ENCODE peak calls at places on chromosome 16, in eight cellular contexts. G, C, W, X, O, E, H and S are unnamed samples.

GRCh38 chr16:30775381-30776099 is 11.5 kb downstream of the ZNF629 start:
- DNase-seq in G (peak), C (peak), W (peak), X (peak), O (peak), E (peak), H (no peak), S (peak)

GRCh38 chr16:82439678-82440293 is 187.0 kb upstream of the CDH13 start:
- DNase-seq in G (no peak), C (no peak), W (peak), X (no peak), O (peak), E (no peak), H (no peak), S (peak)

GRCh38 chr16:84648595-84649510 is 542 bp downstream of the KLHL36 start:
- DNase-seq in G (no peak), C (no peak), W (peak), X (peak), O (peak), E (peak), H (no peak), S (peak)

GRCh38 chr16:4052096-4052495 is 64.1 kb downstream of the ADCY9 start:
- DNase-seq in G (no peak), C (no peak), W (no peak), X (no peak), O (no peak), E (no peak), H (no peak), S (no peak)

GRCh38 chr16:77223184-77223583 is 24.0 kb downstream of the SYCE1L start:
- DNase-seq in G (no peak), C (no peak), W (no peak), X (no peak), O (peak), E (no peak), H (no peak), S (peak)

GRCh38 chr16:19299565-19299964 is 14.0 kb downstream of the CLEC19A start:
- DNase-seq in G (no peak), C (no peak), W (no peak), X (no peak), O (no peak), E (no peak), H (no peak), S (no peak)

GRCh38 chr16:3673676-3674377 is 19.3 kb downstream of the DNASE1 start:
- DNase-seq in G (no peak), C (no peak), W (no peak), X (no peak), O (no peak), E (no peak), H (no peak), S (peak)

GRCh38 chr16:88696441-88696840 is 9.8 kb downstream of the RNF166 start:
- DNase-seq in G (no peak), C (no peak), W (no peak), X (no peak), O (no peak), E (no peak), H (no peak), S (no peak)

GRCh38 chr16:58331024-58331707 is 36.3 kb upstream of the PRSS54 start:
- DNase-seq in G (no peak), C (no peak), W (no peak), X (no peak), O (peak), E (no peak), H (no peak), S (peak)

GRCh38 chr16:2033057-2033911 is 6.6 kb downstream of the NHERF2 start:
- DNase-seq in G (no peak), C (no peak), W (no peak), X (no peak), O (no peak), E (peak), H (no peak), S (peak)

GRCh38 chr16:72241930-72242329 is 70.0 kb upstream of the PMFBP1 start:
- DNase-seq in G (peak), C (no peak), W (no peak), X (no peak), O (peak), E (peak), H (no peak), S (peak)

GRCh38 chr16:85460983-85461813 is 151.9 kb upstream of the GSE1 start:
- DNase-seq in G (no peak), C (no peak), W (no peak), X (no peak), O (no peak), E (peak), H (no peak), S (peak)

GRCh38 chr16:19114359-19115147 is 789 bp downstream of the ITPRIPL2 start:
- DNase-seq in G (no peak), C (no peak), W (no peak), X (no peak), O (peak), E (peak), H (no peak), S (no peak)

GRCh38 chr16:57278494-57278893 is 6.0 kb downstream of the PLLP start:
- DNase-seq in G (no peak), C (no peak), W (no peak), X (no peak), O (no peak), E (peak), H (no peak), S (no peak)

GRCh38 chr16:12228607-12229499 is 252.3 kb downstream of the SNX29 start:
- DNase-seq in G (no peak), C (peak), W (no peak), X (no peak), O (peak), E (peak), H (no peak), S (peak)

GRCh38 chr16:21603920-21604319 is 4.5 kb downstream of the METTL9 start:
- DNase-seq in G (no peak), C (no peak), W (no peak), X (no peak), O (no peak), E (no peak), H (no peak), S (no peak)

GRCh38 chr16:85602402-85602801 is 10.7 kb upstream of the GSE1 start:
- DNase-seq in G (no peak), C (no peak), W (no peak), X (no peak), O (no peak), E (no peak), H (no peak), S (no peak)

GRCh38 chr16:82979406-82980111 is 352.8 kb downstream of the CDH13 start:
- DNase-seq in G (no peak), C (no peak), W (no peak), X (no peak), O (no peak), E (no peak), H (no peak), S (peak)

GRCh38 chr16:52756812-52757517 is 210.0 kb upstream of the TOX3 start:
- DNase-seq in G (no peak), C (no peak), W (no peak), X (no peak), O (no peak), E (no peak), H (no peak), S (no peak)

GRCh38 chr16:30185141-30185682 is 1.8 kb downstream of the CORO1A start:
- DNase-seq in G (no peak), C (no peak), W (no peak), X (peak), O (no peak), E (peak), H (no peak), S (no peak)

GRCh38 chr16:28267356-28267755 is 25.0 kb upstream of the SBK1 start:
- DNase-seq in G (no peak), C (no peak), W (no peak), X (no peak), O (no peak), E (no peak), H (no peak), S (no peak)

GRCh38 chr16:68658258-68658973 is 13.3 kb downstream of the CDH3 start:
- DNase-seq in G (peak), C (no peak), W (no peak), X (no peak), O (no peak), E (no peak), H (no peak), S (peak)

GRCh38 chr16:50502616-50503000 is 45.6 kb upstream of the NKD1 start:
- DNase-seq in G (no peak), C (no peak), W (no peak), X (no peak), O (no peak), E (no peak), H (no peak), S (no peak)

GRCh38 chr16:7086842-7087616 is 245.6 kb upstream of the RBFOX1 start:
- DNase-seq in G (no peak), C (no peak), W (no peak), X (no peak), O (peak), E (peak), H (no peak), S (peak)

GRCh38 chr16:73145166-73145565 is 97.2 kb upstream of the ZFHX3 start:
- DNase-seq in G (no peak), C (no peak), W (no peak), X (no peak), O (no peak), E (no peak), H (no peak), S (no peak)

GRCh38 chr16:84198401-84198800 is 7.4 kb downstream of the ADAD2 start:
- DNase-seq in G (no peak), C (no peak), W (no peak), X (no peak), O (no peak), E (no peak), H (no peak), S (peak)